ENCODE peak calls at places on chromosomes 1 and 21, in four cellular contexts. Z is astrocyte of the spinal cord, Q is WTC11, X is activated T-helper 1 cell treated with Interleukin-2 at 50 U/mL for 16 hours. N is an unnamed sample.
A peak's percentile ranks its signal among the peaks of the same experiment; 100 is the strongest.

GRCh38 chr1:17141441-17142197 is 22.4 kb upstream of the PADI2 start:
- DNase-seq in Z (no peak), X (no peak), Q (no peak), N (peak; percentile 61)

GRCh38 chr1:161884475-161884874 is 118.4 kb downstream of the ATF6 start:
- DNase-seq in Z (no peak), X (no peak), Q (no peak), N (no peak)

GRCh38 chr1:162161921-162162550 is 92.5 kb downstream of the NOS1AP start:
- DNase-seq in Q (no peak), Z (no peak), X (no peak), N (no peak)

GRCh38 chr1:156086256-156086662 is 4.0 kb upstream of the MEX3A start:
- DNase-seq in Q (no peak), X (no peak), Z (peak; percentile 72), N (no peak)

GRCh38 chr21:45423201-45423955 is 18.4 kb downstream of the COL18A1 start:
- DNase-seq in Z (no peak), Q (no peak), X (no peak), N (no peak)

GRCh38 chr1:20151906-20152598 is 12.9 kb downstream of the PLA2G2F start:
- DNase-seq in Z (peak; percentile 59), X (peak; percentile 58), Q (peak; percentile 90), N (peak; percentile 86)

GRCh38 chr1:39654291-39654690 is 14.8 kb upstream of the HEYL start:
- DNase-seq in Q (no peak), Z (no peak), X (no peak), N (no peak)

GRCh38 chr1:63663301-63663700 is 70.1 kb downstream of the PGM1 start:
- DNase-seq in X (no peak), Z (peak; percentile 39), Q (no peak), N (no peak)

GRCh38 chr1:17377325-17377953 is 5.4 kb downstream of the PADI6 start:
- DNase-seq in Z (no peak), X (no peak), Q (peak; percentile 46), N (no peak)

GRCh38 chr21:33110340-33110715 is 40.4 kb downstream of the OLIG1 start:
- DNase-seq in X (no peak), Q (no peak), Z (no peak), N (no peak)

GRCh38 chr1:29425656-29426055 is 189.3 kb downstream of the PTPRU start:
- DNase-seq in Z (no peak), X (no peak), Q (no peak), N (no peak)

GRCh38 chr1:43924516-43924915 is 9.1 kb upstream of the ARTN start:
- DNase-seq in X (no peak), Z (no peak), Q (no peak), N (no peak)

N was measured in B cell.